ENCODE peak calls at places on chromosome 3, in five cellular contexts. Q is RWPE1, B is tibial artery, W is endothelial cell, I is cardiac muscle cell. P is an unnamed sample.

GRCh38 chr3:134463676-134464611 is 21.8 kb downstream of the ANAPC13 start:
- DNase-seq in Q (no peak), B (peak), W (peak), I (peak), P (no peak)

GRCh38 chr3:161423911-161424522 is 52.7 kb upstream of the SPTSSB start:
- DNase-seq in Q (peak), B (no peak), W (no peak), I (peak), P (no peak)

GRCh38 chr3:66199089-66199473 is 21.7 kb upstream of the SLC25A26 start:
- DNase-seq in Q (no peak), B (no peak), W (no peak), I (no peak), P (no peak)

GRCh38 chr3:32616267-32616962 is 45.8 kb upstream of the DYNC1LI1 start:
- DNase-seq in Q (peak), B (no peak), W (no peak), I (no peak), P (no peak)

GRCh38 chr3:142916611-142917010 is 27.7 kb upstream of the PCOLCE2 start:
- DNase-seq in Q (no peak), B (no peak), W (no peak), I (no peak), P (no peak)

GRCh38 chr3:159453036-159453435 is 535.6 kb upstream of the IL12A start:
- DNase-seq in Q (no peak), B (no peak), W (no peak), I (no peak), P (no peak)

GRCh38 chr3:10286596-10287295 is 6.0 kb downstream of the GHRL start:
- DNase-seq in Q (no peak), B (peak), W (no peak), I (peak), P (peak)

GRCh38 chr3:55690746-55691540 is 203.8 kb upstream of the WNT5A start:
- DNase-seq in Q (no peak), B (no peak), W (no peak), I (no peak), P (no peak)

GRCh38 chr3:118057086-118057485 is 977.6 kb downstream of the IGSF11 start:
- DNase-seq in Q (no peak), B (no peak), W (no peak), I (no peak), P (no peak)

GRCh38 chr3:178584722-178585121 is 48.5 kb downstream of the KCNMB2 start:
- DNase-seq in Q (no peak), B (no peak), W (no peak), I (no peak), P (no peak)

GRCh38 chr3:89446593-89446992 is 339.2 kb downstream of the EPHA3 start:
- DNase-seq in Q (no peak), B (no peak), W (no peak), I (no peak), P (no peak)

GRCh38 chr3:4685673-4686345 is 192.7 kb downstream of the ITPR1 start:
- DNase-seq in Q (no peak), B (no peak), W (no peak), I (no peak), P (no peak)

GRCh38 chr3:49362579-49362978 is 4.4 kb upstream of the GPX1 start:
- DNase-seq in Q (no peak), B (no peak), W (no peak), I (no peak), P (no peak)

GRCh38 chr3:39108309-39108708 is 829 bp downstream of the TTC21A start:
- DNase-seq in Q (no peak), B (peak), W (no peak), I (no peak), P (no peak)

GRCh38 chr3:194690501-194691372 is 5.1 kb downstream of the FAM43A start:
- DNase-seq in Q (no peak), B (no peak), W (no peak), I (peak), P (no peak)

GRCh38 chr3:187807086-187807862 is 62.0 kb upstream of the BCL6 start:
- DNase-seq in Q (peak), B (no peak), W (no peak), I (peak), P (no peak)

GRCh38 chr3:194104041-194104751 is 31.8 kb upstream of the HES1 start:
- DNase-seq in Q (no peak), B (no peak), W (no peak), I (no peak), P (no peak)

GRCh38 chr3:190534986-190535385 is 21.1 kb downstream of the IL1RAP start:
- DNase-seq in Q (no peak), B (no peak), W (no peak), I (peak), P (no peak)

GRCh38 chr3:49359623-49360022 is 1.5 kb upstream of the GPX1 start:
- DNase-seq in Q (no peak), B (no peak), W (no peak), I (no peak), P (no peak)

GRCh38 chr3:146160964-146161724 is at the start of gene PLOD2:
- DNase-seq in Q (peak), B (peak), W (peak), I (peak), P (peak)

GRCh38 chr3:39268554-39268910 is 11.3 kb downstream of the CX3CR1 start:
- DNase-seq in Q (no peak), B (no peak), W (no peak), I (no peak), P (no peak)

GRCh38 chr3:189262746-189263145 is 91.0 kb downstream of the TPRG1 start:
- DNase-seq in Q (no peak), B (no peak), W (no peak), I (no peak), P (no peak)

GRCh38 chr3:132231633-132232032 is 85.6 kb upstream of the ACP3 start:
- DNase-seq in Q (no peak), B (no peak), W (no peak), I (peak), P (peak)

GRCh38 chr3:124760601-124761000 is 30.3 kb downstream of the UMPS start:
- DNase-seq in Q (peak), B (no peak), W (no peak), I (peak), P (no peak)

GRCh38 chr3:141952611-141953010 is 76.2 kb downstream of the ATP1B3 start:
- DNase-seq in Q (no peak), B (no peak), W (no peak), I (no peak), P (no peak)

GRCh38 chr3:52606373-52607085 is 70.1 kb downstream of the UQCC5 start:
- DNase-seq in Q (peak), B (no peak), W (no peak), I (peak), P (peak)

GRCh38 chr3:99242271-99242670 is 340.8 kb upstream of the DCBLD2 start:
- DNase-seq in Q (no peak), B (no peak), W (no peak), I (no peak), P (no peak)

GRCh38 chr3:172040078-172040975 is 949 bp downstream of the FNDC3B start:
- DNase-seq in Q (peak), B (peak), W (peak), I (peak), P (peak)

GRCh38 chr3:128480717-128481437 is 12.1 kb downstream of the GATA2 start:
- DNase-seq in Q (no peak), B (no peak), W (no peak), I (no peak), P (no peak)

GRCh38 chr3:128476659-128477058 is 10.0 kb upstream of the DNAJB8 start:
- DNase-seq in Q (no peak), B (no peak), W (no peak), I (no peak), P (no peak)

GRCh38 chr3:128480278-128480677 is 12.7 kb downstream of the GATA2 start:
- DNase-seq in Q (no peak), B (no peak), W (no peak), I (no peak), P (no peak)

GRCh38 chr3:128479558-128480086 is 12.9 kb upstream of the DNAJB8 start:
- DNase-seq in Q (no peak), B (no peak), W (no peak), I (no peak), P (no peak)

DNA sequence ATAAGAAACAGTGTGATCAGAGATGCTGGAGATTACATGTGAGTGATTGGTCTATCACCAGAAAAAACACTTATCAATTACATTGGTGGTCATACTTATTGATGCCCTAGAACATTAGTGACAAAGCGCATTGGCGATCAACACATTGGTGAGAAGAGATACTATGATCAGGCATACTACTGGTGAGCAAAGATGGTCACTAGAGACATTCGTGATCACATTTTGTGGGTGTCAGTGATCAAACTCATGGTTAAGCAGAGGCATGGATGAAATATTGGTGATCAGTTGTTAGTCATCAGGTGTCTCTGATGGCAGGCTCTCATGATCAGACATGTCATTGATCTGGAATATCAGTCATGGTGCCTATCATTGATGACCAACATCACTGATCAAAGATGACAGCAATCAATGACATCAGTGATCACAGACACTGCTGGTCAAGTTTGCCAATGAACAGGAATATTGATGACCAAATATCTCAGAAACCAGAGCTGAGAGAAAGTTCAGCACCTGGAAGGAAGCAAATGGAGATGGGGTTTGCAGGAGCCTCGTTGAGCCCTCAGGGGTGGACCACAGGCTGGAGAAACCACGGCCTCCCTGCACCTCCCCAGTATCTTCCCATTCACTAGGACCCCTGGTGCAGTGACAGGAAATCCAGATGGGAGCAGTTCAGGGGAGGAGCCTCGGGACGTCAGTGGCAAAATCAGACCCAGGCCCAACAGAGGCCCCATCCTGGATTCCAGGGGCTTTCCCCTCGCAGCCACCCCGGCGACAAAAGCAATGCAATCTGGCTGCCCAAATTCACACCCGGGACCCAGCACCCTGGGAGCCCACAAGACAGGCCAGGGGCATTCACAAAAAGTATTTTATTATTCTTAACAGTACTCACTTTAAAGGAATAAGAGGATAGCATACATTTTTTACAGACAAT is 12.2 kb upstream of the DNAJB8 start:
- DNase-seq in Q (no peak), B (no peak), W (no peak), I (no peak), P (no peak)
- TF ChIP-seq CTCF in Q (no peak), B (no peak), W (no peak), I (no peak), P (no peak)

GRCh38 chr3:42600958-42601675 is 631 bp downstream of the NKTR start:
- DNase-seq in Q (peak), B (peak), W (peak), I (peak), P (peak)
- TF ChIP-seq CTCF in Q (no peak), B (peak), W (peak), I (no peak), P (no peak)

GRCh38 chr3:152400912-152401311 is 132.2 kb downstream of the MBNL1 start:
- DNase-seq in Q (no peak), B (no peak), W (no peak), I (no peak), P (no peak)

GRCh38 chr3:152395764-152396163 is 127.0 kb downstream of the MBNL1 start:
- DNase-seq in Q (no peak), B (no peak), W (no peak), I (no peak), P (no peak)

GRCh38 chr3:152399374-152399773 is 130.6 kb downstream of the MBNL1 start:
- DNase-seq in Q (no peak), B (no peak), W (no peak), I (peak), P (peak)

GRCh38 chr3:152398495-152398894 is 129.8 kb downstream of the MBNL1 start:
- DNase-seq in Q (no peak), B (no peak), W (no peak), I (peak), P (no peak)

GRCh38 chr3:152396867-152397266 is 128.1 kb downstream of the MBNL1 start:
- DNase-seq in Q (no peak), B (no peak), W (no peak), I (peak), P (no peak)
- TF ChIP-seq CTCF in Q (no peak), B (no peak), W (no peak), I (no peak), P (no peak)

GRCh38 chr3:166630190-166630589 is 749.9 kb downstream of the ZBBX start:
- DNase-seq in Q (no peak), B (no peak), W (no peak), I (no peak), P (no peak)
- TF ChIP-seq CTCF in Q (no peak), B (no peak), W (no peak), I (no peak), P (no peak)

GRCh38 chr3:174202561-174202960 is 656.6 kb upstream of the NAALADL2 start:
- DNase-seq in Q (no peak), B (no peak), W (no peak), I (no peak), P (no peak)

GRCh38 chr3:174206607-174207192 is 652.4 kb upstream of the NAALADL2 start:
- DNase-seq in Q (no peak), B (no peak), W (no peak), I (peak), P (no peak)

GRCh38 chr3:174208161-174208560 is 651.0 kb upstream of the NAALADL2 start:
- DNase-seq in Q (no peak), B (no peak), W (no peak), I (no peak), P (no peak)

GRCh38 chr3:174202146-174202545 is 657.0 kb upstream of the NAALADL2 start:
- DNase-seq in Q (no peak), B (no peak), W (no peak), I (no peak), P (no peak)

DNA sequence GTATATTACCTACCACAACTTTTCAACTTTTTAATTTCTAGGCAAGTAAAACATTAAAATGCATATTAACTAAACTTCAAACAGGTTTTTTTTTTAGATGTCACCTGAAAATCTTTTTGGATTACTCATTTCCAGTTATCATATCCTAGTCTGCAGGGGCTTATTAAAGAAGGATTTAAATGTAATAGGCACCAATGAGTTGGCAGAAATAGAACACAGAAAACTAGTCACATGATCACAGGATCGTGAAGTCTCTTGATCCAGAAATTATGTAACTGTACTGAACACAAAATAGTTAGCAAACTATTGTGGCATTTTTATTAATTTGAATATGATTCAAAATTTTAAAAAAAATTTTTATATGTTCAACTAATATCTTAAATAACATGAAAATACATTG is 654.4 kb upstream of the NAALADL2 start:
- DNase-seq in Q (no peak), B (no peak), W (no peak), I (no peak), P (no peak)
- TF ChIP-seq CTCF in Q (no peak), B (no peak), W (no peak), I (no peak), P (no peak)